ENCODE peak calls at places on chromosomes 3 and 15, in seven cellular contexts. One of them, this sample, is unnamed.

GRCh38 chr15:80512729-80513670 is 108.8 kb downstream of the ARNT2 start:
- DNase-seq in GM23338: peak
- DNase-seq in cardiac muscle cell: no peak
- DNase-seq in body of pancreas: no peak
- DNase-seq in neural progenitor cell: no peak
- DNase-seq in fibroblast of mammary gland: peak
- DNase-seq in HepG2: peak
- DNase-seq in this sample: no peak

GRCh38 chr15:77901921-77902750 is 175.4 kb downstream of the TBC1D2B start:
- DNase-seq in GM23338: peak
- DNase-seq in cardiac muscle cell: peak
- DNase-seq in body of pancreas: no peak
- DNase-seq in neural progenitor cell: peak
- DNase-seq in fibroblast of mammary gland: no peak
- DNase-seq in HepG2: no peak
- DNase-seq in this sample: no peak

GRCh38 chr15:55937040-55937439 is 56.4 kb downstream of the NEDD4 start:
- DNase-seq in GM23338: no peak
- DNase-seq in cardiac muscle cell: no peak
- DNase-seq in body of pancreas: peak
- DNase-seq in neural progenitor cell: no peak
- DNase-seq in fibroblast of mammary gland: peak
- DNase-seq in HepG2: no peak
- DNase-seq in this sample: no peak

GRCh38 chr15:31274496-31275330 is 51.9 kb upstream of the KLF13 start:
- DNase-seq in GM23338: no peak
- DNase-seq in cardiac muscle cell: no peak
- DNase-seq in body of pancreas: no peak
- DNase-seq in neural progenitor cell: peak
- DNase-seq in fibroblast of mammary gland: no peak
- DNase-seq in HepG2: peak
- DNase-seq in this sample: no peak

GRCh38 chr3:197331131-197331530 is 32.7 kb upstream of the DLG1 start:
- DNase-seq in GM23338: peak
- DNase-seq in cardiac muscle cell: no peak
- DNase-seq in body of pancreas: no peak
- DNase-seq in neural progenitor cell: no peak
- DNase-seq in fibroblast of mammary gland: peak
- DNase-seq in HepG2: peak
- DNase-seq in this sample: no peak

GRCh38 chr3:59518268-59518667 is 468.4 kb upstream of the CFAP20DC start:
- DNase-seq in GM23338: no peak
- DNase-seq in cardiac muscle cell: no peak
- DNase-seq in body of pancreas: no peak
- DNase-seq in neural progenitor cell: no peak
- DNase-seq in fibroblast of mammary gland: no peak
- DNase-seq in HepG2: no peak
- DNase-seq in this sample: no peak

GRCh38 chr15:76994001-76994400 is 925 bp upstream of the PSTPIP1 start:
- DNase-seq in GM23338: no peak
- DNase-seq in cardiac muscle cell: no peak
- DNase-seq in body of pancreas: peak
- DNase-seq in neural progenitor cell: no peak
- DNase-seq in fibroblast of mammary gland: no peak
- DNase-seq in HepG2: no peak
- DNase-seq in this sample: no peak

GRCh38 chr3:62835594-62836236 is 39.5 kb downstream of the CADPS start:
- DNase-seq in GM23338: no peak
- DNase-seq in cardiac muscle cell: no peak
- DNase-seq in body of pancreas: no peak
- DNase-seq in neural progenitor cell: no peak
- DNase-seq in fibroblast of mammary gland: peak
- DNase-seq in HepG2: no peak
- DNase-seq in this sample: no peak

GRCh38 chr3:13419356-13420050 is 619 bp downstream of the NUP210 start:
- DNase-seq in GM23338: peak
- DNase-seq in cardiac muscle cell: peak
- DNase-seq in body of pancreas: peak
- DNase-seq in neural progenitor cell: peak
- DNase-seq in fibroblast of mammary gland: no peak
- DNase-seq in HepG2: no peak
- DNase-seq in this sample: no peak

GRCh38 chr3:120506076-120506827 is 55.5 kb upstream of the FSTL1 start:
- DNase-seq in GM23338: no peak
- DNase-seq in cardiac muscle cell: no peak
- DNase-seq in body of pancreas: no peak
- DNase-seq in neural progenitor cell: no peak
- DNase-seq in fibroblast of mammary gland: peak
- DNase-seq in HepG2: peak
- DNase-seq in this sample: peak

GRCh38 chr3:183285828-183286457 is 32.9 kb downstream of the B3GNT5 start:
- DNase-seq in GM23338: no peak
- DNase-seq in cardiac muscle cell: no peak
- DNase-seq in body of pancreas: peak
- DNase-seq in neural progenitor cell: no peak
- DNase-seq in fibroblast of mammary gland: peak
- DNase-seq in HepG2: peak
- DNase-seq in this sample: peak

GRCh38 chr15:80466543-80466942 is 62.4 kb downstream of the ARNT2 start:
- DNase-seq in GM23338: no peak
- DNase-seq in cardiac muscle cell: no peak
- DNase-seq in body of pancreas: no peak
- DNase-seq in neural progenitor cell: no peak
- DNase-seq in fibroblast of mammary gland: no peak
- DNase-seq in HepG2: no peak
- DNase-seq in this sample: no peak

GRCh38 chr3:150495563-150496168 is 50.6 kb downstream of the SERP1 start:
- DNase-seq in GM23338: peak
- DNase-seq in cardiac muscle cell: peak
- DNase-seq in body of pancreas: no peak
- DNase-seq in neural progenitor cell: peak
- DNase-seq in fibroblast of mammary gland: peak
- DNase-seq in HepG2: peak
- DNase-seq in this sample: peak

GRCh38 chr15:57133127-57133968 is 214.9 kb downstream of the TCF12 start:
- DNase-seq in GM23338: peak
- DNase-seq in cardiac muscle cell: no peak
- DNase-seq in body of pancreas: peak
- DNase-seq in neural progenitor cell: peak
- DNase-seq in fibroblast of mammary gland: peak
- DNase-seq in HepG2: no peak
- DNase-seq in this sample: peak

GRCh38 chr15:55267401-55268053 is 22.1 kb downstream of the RAB27A start:
- DNase-seq in GM23338: no peak
- DNase-seq in cardiac muscle cell: no peak
- DNase-seq in body of pancreas: peak
- DNase-seq in neural progenitor cell: no peak
- DNase-seq in fibroblast of mammary gland: peak
- DNase-seq in HepG2: no peak
- DNase-seq in this sample: no peak

GRCh38 chr3:81045976-81046375 is 715.5 kb downstream of the GBE1 start:
- DNase-seq in GM23338: no peak
- DNase-seq in cardiac muscle cell: no peak
- DNase-seq in body of pancreas: no peak
- DNase-seq in neural progenitor cell: no peak
- DNase-seq in fibroblast of mammary gland: no peak
- DNase-seq in HepG2: no peak
- DNase-seq in this sample: no peak

GRCh38 chr3:46276497-46277099 is 34.3 kb downstream of the CCR3 start:
- DNase-seq in GM23338: peak
- DNase-seq in cardiac muscle cell: peak
- DNase-seq in body of pancreas: peak
- DNase-seq in neural progenitor cell: peak
- DNase-seq in fibroblast of mammary gland: no peak
- DNase-seq in HepG2: peak
- DNase-seq in this sample: no peak

GRCh38 chr15:72599855-72600464 is 54.5 kb upstream of the GOLGA6B start:
- DNase-seq in GM23338: peak
- DNase-seq in cardiac muscle cell: peak
- DNase-seq in body of pancreas: peak
- DNase-seq in neural progenitor cell: peak
- DNase-seq in fibroblast of mammary gland: peak
- DNase-seq in HepG2: peak
- DNase-seq in this sample: peak

GRCh38 chr15:63015618-63016017 is 26.9 kb upstream of the TPM1 start:
- DNase-seq in GM23338: no peak
- DNase-seq in cardiac muscle cell: no peak
- DNase-seq in body of pancreas: peak
- DNase-seq in neural progenitor cell: no peak
- DNase-seq in fibroblast of mammary gland: peak
- DNase-seq in HepG2: no peak
- DNase-seq in this sample: no peak

GRCh38 chr3:127473244-127474024 is 117.1 kb downstream of the TPRA1 start:
- DNase-seq in GM23338: peak
- DNase-seq in cardiac muscle cell: peak
- DNase-seq in body of pancreas: no peak
- DNase-seq in neural progenitor cell: peak
- DNase-seq in fibroblast of mammary gland: no peak
- DNase-seq in HepG2: peak
- DNase-seq in this sample: no peak

GRCh38 chr3:52456169-52456799 is 880 bp downstream of the NISCH start:
- DNase-seq in GM23338: peak
- DNase-seq in cardiac muscle cell: no peak
- DNase-seq in body of pancreas: no peak
- DNase-seq in neural progenitor cell: peak
- DNase-seq in fibroblast of mammary gland: peak
- DNase-seq in HepG2: no peak
- DNase-seq in this sample: no peak

GRCh38 chr3:177595789-177596188 is 398.5 kb upstream of the TBL1XR1 start:
- DNase-seq in GM23338: no peak
- DNase-seq in cardiac muscle cell: no peak
- DNase-seq in body of pancreas: no peak
- DNase-seq in neural progenitor cell: no peak
- DNase-seq in fibroblast of mammary gland: peak
- DNase-seq in HepG2: no peak
- DNase-seq in this sample: no peak

GRCh38 chr3:108489776-108490175 is 20.6 kb downstream of the MYH15 start:
- DNase-seq in GM23338: peak
- DNase-seq in cardiac muscle cell: peak
- DNase-seq in body of pancreas: peak
- DNase-seq in neural progenitor cell: peak
- DNase-seq in fibroblast of mammary gland: peak
- DNase-seq in HepG2: peak
- DNase-seq in this sample: peak

GRCh38 chr15:70492240-70493177 is 270.8 kb downstream of the UACA start:
- DNase-seq in GM23338: peak
- DNase-seq in cardiac muscle cell: no peak
- DNase-seq in body of pancreas: peak
- DNase-seq in neural progenitor cell: no peak
- DNase-seq in fibroblast of mammary gland: peak
- DNase-seq in HepG2: no peak
- DNase-seq in this sample: peak
- TF ChIP-seq CTCF in GM23338: no peak
- TF ChIP-seq CTCF in cardiac muscle cell: no peak
- TF ChIP-seq CTCF in body of pancreas: no peak
- TF ChIP-seq CTCF in neural progenitor cell: no peak
- TF ChIP-seq CTCF in fibroblast of mammary gland: no peak
- TF ChIP-seq CTCF in HepG2: no peak
- TF ChIP-seq CTCF in this sample: no peak

DNA sequence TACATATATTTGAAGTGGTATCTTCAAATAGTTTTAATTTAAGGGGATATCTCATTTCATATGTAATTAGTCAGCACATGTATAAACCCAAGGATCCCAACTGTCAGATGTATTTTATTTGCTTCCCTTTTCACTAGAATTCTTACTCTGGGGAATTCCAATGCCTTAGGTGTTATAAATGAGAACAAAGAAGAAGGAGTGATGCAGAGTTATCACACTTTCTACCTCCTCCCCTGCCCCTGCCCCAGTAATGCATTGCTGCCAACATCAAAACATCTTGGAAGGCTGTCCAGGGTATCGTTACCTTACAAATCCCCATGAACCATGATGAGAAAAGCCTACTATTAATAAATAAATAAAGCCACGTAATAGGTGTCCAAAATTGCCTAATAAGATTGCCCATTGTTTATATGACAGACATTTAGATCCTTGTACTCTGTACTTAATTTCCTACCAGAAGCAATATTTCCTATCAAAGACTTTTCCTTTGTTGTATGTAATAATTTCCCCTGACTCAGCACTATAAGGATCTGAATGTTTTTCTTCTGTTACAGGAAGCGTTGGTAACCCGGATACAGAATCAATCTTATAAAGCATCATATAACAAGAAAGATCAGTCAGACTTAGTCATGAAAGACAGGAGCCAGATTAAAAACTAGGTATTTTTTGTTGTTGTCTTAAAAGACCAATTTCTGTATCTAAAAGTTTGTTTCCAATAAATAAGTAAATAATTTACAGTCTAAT is 38.8 kb downstream of the CBLB start:
- DNase-seq in GM23338: no peak
- DNase-seq in cardiac muscle cell: no peak
- DNase-seq in body of pancreas: no peak
- DNase-seq in neural progenitor cell: no peak
- DNase-seq in fibroblast of mammary gland: peak
- DNase-seq in HepG2: no peak
- DNase-seq in this sample: no peak
- H3K4me3 ChIP-seq in GM23338: no peak
- H3K4me3 ChIP-seq in cardiac muscle cell: no peak
- H3K4me3 ChIP-seq in body of pancreas: no peak
- H3K4me3 ChIP-seq in neural progenitor cell: no peak
- H3K4me3 ChIP-seq in fibroblast of mammary gland: no peak
- H3K4me3 ChIP-seq in HepG2: no peak
- H3K4me3 ChIP-seq in this sample: no peak

GRCh38 chr3:157532529-157533297 is 29.5 kb upstream of the VEPH1 start:
- DNase-seq in GM23338: peak
- DNase-seq in cardiac muscle cell: peak
- DNase-seq in body of pancreas: peak
- DNase-seq in neural progenitor cell: peak
- DNase-seq in fibroblast of mammary gland: peak
- DNase-seq in HepG2: peak
- DNase-seq in this sample: peak
- TF ChIP-seq CTCF in GM23338: peak
- TF ChIP-seq CTCF in cardiac muscle cell: peak
- TF ChIP-seq CTCF in body of pancreas: peak
- TF ChIP-seq CTCF in neural progenitor cell: peak
- TF ChIP-seq CTCF in fibroblast of mammary gland: peak
- TF ChIP-seq CTCF in HepG2: peak
- TF ChIP-seq CTCF in this sample: peak

GRCh38 chr15:65394936-65395335 is 17.1 kb upstream of the IGDCC3 start:
- DNase-seq in GM23338: no peak
- DNase-seq in cardiac muscle cell: no peak
- DNase-seq in body of pancreas: no peak
- DNase-seq in neural progenitor cell: no peak
- DNase-seq in fibroblast of mammary gland: no peak
- DNase-seq in HepG2: no peak
- DNase-seq in this sample: no peak

GRCh38 chr15:65395567-65396185 is 17.9 kb upstream of the IGDCC3 start:
- DNase-seq in GM23338: peak
- DNase-seq in cardiac muscle cell: no peak
- DNase-seq in body of pancreas: no peak
- DNase-seq in neural progenitor cell: peak
- DNase-seq in fibroblast of mammary gland: no peak
- DNase-seq in HepG2: no peak
- DNase-seq in this sample: no peak

GRCh38 chr15:65399001-65399706 is 21.4 kb upstream of the IGDCC3 start:
- DNase-seq in GM23338: no peak
- DNase-seq in cardiac muscle cell: no peak
- DNase-seq in body of pancreas: no peak
- DNase-seq in neural progenitor cell: no peak
- DNase-seq in fibroblast of mammary gland: no peak
- DNase-seq in HepG2: no peak
- DNase-seq in this sample: no peak

GRCh38 chr15:65396283-65396964 is 18.6 kb upstream of the IGDCC3 start:
- DNase-seq in GM23338: peak
- DNase-seq in cardiac muscle cell: no peak
- DNase-seq in body of pancreas: no peak
- DNase-seq in neural progenitor cell: peak
- DNase-seq in fibroblast of mammary gland: no peak
- DNase-seq in HepG2: no peak
- DNase-seq in this sample: no peak

GRCh38 chr15:65396965-65397317 is 19.1 kb upstream of the IGDCC3 start:
- DNase-seq in GM23338: no peak
- DNase-seq in cardiac muscle cell: no peak
- DNase-seq in body of pancreas: no peak
- DNase-seq in neural progenitor cell: no peak
- DNase-seq in fibroblast of mammary gland: no peak
- DNase-seq in HepG2: no peak
- DNase-seq in this sample: no peak
- H3K4me3 ChIP-seq in GM23338: peak
- H3K4me3 ChIP-seq in cardiac muscle cell: no peak
- H3K4me3 ChIP-seq in body of pancreas: no peak
- H3K4me3 ChIP-seq in neural progenitor cell: peak
- H3K4me3 ChIP-seq in fibroblast of mammary gland: no peak
- H3K4me3 ChIP-seq in HepG2: no peak
- H3K4me3 ChIP-seq in this sample: no peak